ENCODE peak calls at places on chromosomes 2 and 18, in nine cellular contexts. J is sigmoid colon, W is HCT116, N is uterus, U is vagina, Z is prostate gland, M is body of pancreas, S is A549, R is breast epithelium. F is an unnamed sample.

GRCh38 chr2:105487142-105488069 is 88.6 kb upstream of the FHL2 start:
- DNase-seq in M (no peak), Z (no peak), W (no peak), S (no peak), N (no peak), J (no peak), U (no peak), R (no peak), F (no peak)

GRCh38 chr2:216308532-216308931 is 63.8 kb downstream of the MARCHF4 start:
- DNase-seq in U (no peak), Z (no peak), N (no peak), S (no peak), M (peak), W (no peak), J (no peak), R (no peak), F (no peak)

GRCh38 chr2:168715849-168716248 is 86.6 kb upstream of the NOSTRIN start:
- DNase-seq in W (no peak), M (no peak), S (no peak), N (no peak), J (no peak), Z (no peak), R (no peak), U (no peak), F (no peak)

GRCh38 chr18:70195852-70196434 is 9.5 kb downstream of the RTTN start:
- DNase-seq in M (peak), U (no peak), S (peak), Z (peak), R (no peak), N (no peak), J (no peak), W (no peak), F (peak)

GRCh38 chr2:7060602-7061435 is 143.6 kb downstream of the RNF144A start:
- DNase-seq in N (peak), R (no peak), S (no peak), M (no peak), U (no peak), W (no peak), Z (no peak), J (peak), F (no peak)

GRCh38 chr2:10500601-10501361 is 52.7 kb upstream of the ODC1 start:
- DNase-seq in Z (no peak), N (no peak), J (no peak), M (no peak), S (no peak), U (peak), R (peak), W (no peak), F (no peak)

GRCh38 chr2:240349133-240350005 is 86.1 kb upstream of the GPC1 start:
- DNase-seq in U (no peak), M (no peak), J (peak), S (no peak), R (no peak), N (no peak), W (no peak), Z (no peak), F (no peak)

GRCh38 chr2:212943351-212943750 is 208.1 kb downstream of the IKZF2 start:
- DNase-seq in S (no peak), N (no peak), M (no peak), R (no peak), U (no peak), J (no peak), Z (no peak), W (no peak), F (no peak)

GRCh38 chr2:217650716-217651360 is 352.0 kb downstream of the TNS1 start:
- DNase-seq in R (no peak), N (no peak), M (peak), W (peak), Z (peak), U (no peak), J (no peak), S (peak), F (no peak)

GRCh38 chr2:41222593-41222992 is 770.7 kb upstream of the SLC8A1 start:
- DNase-seq in N (no peak), Z (no peak), M (no peak), W (no peak), R (no peak), S (no peak), J (no peak), U (no peak), F (no peak)

GRCh38 chr2:69945447-69945846 is 16.0 kb downstream of the ASPRV1 start:
- DNase-seq in W (no peak), M (no peak), U (no peak), S (no peak), Z (no peak), N (no peak), J (no peak), R (no peak), F (no peak)

GRCh38 chr2:227460079-227460485 is 11.9 kb upstream of the AGFG1 start:
- DNase-seq in W (no peak), S (no peak), M (no peak), R (no peak), Z (no peak), N (no peak), J (no peak), U (no peak), F (no peak)

GRCh38 chr18:62420513-62421209 is 95.6 kb downstream of the TNFRSF11A start:
- DNase-seq in Z (peak), S (peak), U (no peak), J (no peak), W (no peak), M (peak), R (peak), N (no peak), F (peak)

GRCh38 chr2:140650825-140651224 is 1480.0 kb downstream of the LRP1B start:
- DNase-seq in U (no peak), J (no peak), S (peak), N (no peak), W (no peak), M (no peak), Z (no peak), R (no peak), F (no peak)

GRCh38 chr2:146869328-146869727 is 975.5 kb upstream of the ACVR2A start:
- DNase-seq in U (no peak), S (no peak), N (no peak), W (no peak), R (no peak), Z (no peak), J (no peak), M (no peak), F (no peak)

GRCh38 chr2:191038241-191038725 is 24.3 kb upstream of the STAT1 start:
- DNase-seq in Z (no peak), N (no peak), M (no peak), J (no peak), W (no peak), U (no peak), S (peak), R (no peak), F (no peak)

GRCh38 chr2:20378891-20379519 is 28.4 kb upstream of the PUM2 start:
- DNase-seq in S (peak), W (peak), J (peak), R (peak), Z (peak), N (peak), M (peak), U (no peak), F (peak)

DNA sequence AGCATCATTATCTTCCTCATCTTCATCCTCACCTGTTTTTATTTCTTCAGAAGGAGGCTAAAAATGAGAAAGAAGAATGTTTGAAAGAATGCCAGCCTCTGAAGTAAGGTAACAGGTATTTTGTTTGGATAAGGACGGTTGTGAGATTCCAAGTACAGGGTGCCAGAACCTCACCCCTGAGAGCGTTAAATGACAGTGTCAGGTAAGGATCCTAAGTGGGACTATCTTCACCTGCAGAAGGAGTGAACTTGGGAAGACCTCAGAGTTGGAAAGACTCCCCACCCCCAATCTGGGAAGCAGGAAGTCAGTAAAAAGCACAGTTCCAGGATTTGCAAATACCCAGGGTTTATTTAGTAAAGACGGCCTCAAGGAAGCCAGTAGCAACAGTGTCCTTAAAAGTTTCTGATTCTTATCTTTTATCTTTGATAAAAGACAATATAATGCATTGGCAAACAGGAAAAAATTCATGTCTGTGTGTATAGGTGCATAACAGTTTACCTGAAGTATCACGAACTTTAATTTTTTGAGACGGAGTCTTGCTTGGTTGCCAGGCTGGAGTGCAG is 52.3 kb downstream of the THOC1 start:
- DNase-seq in Z (no peak), S (no peak), R (no peak), U (no peak), J (no peak), N (no peak), W (no peak), M (no peak), F (no peak)
- TF ChIP-seq POLR2A in Z (no peak), S (no peak), R (no peak), U (no peak), J (no peak), N (no peak), W (no peak), M (no peak), F (no peak)

GRCh38 chr2:162712598-162712997 is 126.0 kb downstream of the KCNH7 start:
- DNase-seq in W (no peak), R (no peak), J (no peak), Z (no peak), N (no peak), S (no peak), U (no peak), M (no peak), F (no peak)
- TF ChIP-seq POLR2A in W (no peak), R (no peak), J (no peak), Z (no peak), N (no peak), S (no peak), U (no peak), M (no peak), F (no peak)

DNA sequence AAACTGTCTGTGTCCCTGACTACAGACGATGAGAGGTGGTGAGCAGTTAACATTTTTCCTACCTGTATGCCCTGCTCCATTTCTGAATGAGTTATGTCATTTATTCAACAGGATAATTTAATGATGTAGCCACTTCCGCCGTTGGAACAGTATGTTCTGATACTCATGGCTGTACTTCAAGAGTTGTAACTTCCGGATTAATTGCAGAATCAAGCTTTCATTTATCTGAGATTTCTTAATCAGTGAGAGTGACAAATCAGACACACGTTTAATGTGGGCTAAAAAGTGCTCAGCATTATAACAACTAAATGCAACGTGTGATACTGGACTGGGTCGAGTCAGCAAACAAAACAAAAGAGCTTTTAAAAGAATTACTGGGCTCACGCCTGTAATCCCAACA is 107.7 kb downstream of the KCTD1 start:
- DNase-seq in Z (peak), N (no peak), J (no peak), S (no peak), R (no peak), U (no peak), M (no peak), W (no peak), F (no peak)
- TF ChIP-seq POLR2A in Z (no peak), N (no peak), J (no peak), S (no peak), R (no peak), U (no peak), M (no peak), W (no peak), F (no peak)

DNA sequence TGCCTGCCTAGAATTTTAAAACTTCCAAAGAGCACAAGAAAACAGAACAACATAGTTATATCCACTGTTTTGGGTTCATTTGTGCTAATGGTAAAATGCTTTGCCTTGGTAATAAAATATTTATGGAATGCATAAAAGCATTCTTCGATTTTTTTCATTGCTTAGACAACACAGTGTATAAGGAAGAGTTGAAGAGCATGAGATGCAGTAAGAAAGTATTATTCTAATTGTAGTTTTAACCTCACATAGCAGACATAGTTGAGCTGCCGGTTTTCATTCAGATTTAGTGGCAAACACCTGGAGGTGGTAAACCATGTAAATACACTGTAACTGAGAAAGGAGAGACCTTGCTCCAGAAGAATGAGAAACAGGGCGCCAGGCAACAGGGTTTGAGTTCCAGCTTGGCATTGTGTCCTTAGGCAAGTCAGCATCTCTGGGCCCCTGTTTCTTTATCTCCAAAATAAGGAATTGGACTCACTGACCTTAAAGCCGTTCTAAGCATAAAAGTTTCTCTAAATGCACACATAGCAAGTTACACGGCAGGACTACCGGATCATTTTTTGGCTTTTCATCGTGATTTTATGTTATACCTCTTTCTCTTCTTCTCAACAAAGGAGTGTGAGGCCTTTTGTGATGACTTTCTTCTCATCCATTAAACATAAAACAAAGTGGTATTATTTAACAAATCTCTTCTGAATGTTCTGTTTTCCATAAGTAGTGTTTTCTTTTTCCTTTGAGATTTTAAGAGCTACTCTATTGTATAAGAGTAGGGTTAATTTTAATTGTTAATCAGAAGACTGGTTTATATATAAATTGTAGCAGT is 7.9 kb downstream of the UGP2 start:
- DNase-seq in Z (no peak), N (no peak), M (no peak), W (no peak), J (no peak), S (no peak), U (no peak), R (no peak), F (no peak)
- TF ChIP-seq POLR2A in Z (no peak), N (no peak), M (no peak), W (no peak), J (no peak), S (no peak), U (no peak), R (no peak), F (no peak)

GRCh38 chr2:29309090-29310054 is 194.2 kb downstream of the CLIP4 start:
- DNase-seq in M (peak), Z (peak), W (peak), J (no peak), R (peak), U (no peak), N (no peak), S (peak), F (peak)
- TF ChIP-seq POLR2A in M (no peak), Z (no peak), W (no peak), J (no peak), R (no peak), U (no peak), N (no peak), S (no peak), F (no peak)

GRCh38 chr2:219209818-219210571 is 3.4 kb downstream of the ZFAND2B start:
- DNase-seq in M (no peak), W (no peak), U (peak), N (no peak), J (no peak), Z (no peak), S (no peak), R (no peak), F (no peak)

GRCh38 chr2:219206442-219207253 is at the start of gene ZFAND2B:
- DNase-seq in W (peak), R (peak), J (peak), U (peak), S (peak), N (peak), Z (peak), M (peak), F (peak)

GRCh38 chr2:219207254-219207883 is 787 bp downstream of the ZFAND2B start:
- DNase-seq in J (peak), W (no peak), N (no peak), S (no peak), M (no peak), Z (no peak), U (no peak), R (no peak), F (no peak)

GRCh38 chr2:219209236-219209635 is 2.7 kb downstream of the ZFAND2B start:
- DNase-seq in U (peak), W (no peak), Z (no peak), J (peak), R (no peak), N (no peak), S (no peak), M (no peak), F (no peak)

GRCh38 chr2:219207884-219208740 is 1.5 kb downstream of the ZFAND2B start:
- DNase-seq in S (peak), Z (peak), U (peak), W (no peak), N (no peak), M (no peak), J (peak), R (no peak), F (no peak)
- TF ChIP-seq POLR2A in S (no peak), Z (no peak), U (no peak), W (no peak), N (no peak), M (no peak), J (no peak), R (no peak), F (no peak)